ENCODE peak calls at places on chromosomes 6 and 20, in seven cellular contexts. L, V, Z, E, J, K and B are unnamed samples.

GRCh38 chr20:24779166-24779565 is 169.9 kb upstream of the CST7 start:
- DNase-seq in J (no peak), V (no peak), Z (no peak), K (no peak), E (no peak), L (no peak), B (peak; percentile 12)

GRCh38 chr6:41877051-41877680 is 18.0 kb downstream of the USP49 start:
- DNase-seq in Z (no peak), K (no peak), J (no peak), L (no peak), V (no peak), E (no peak), B (no peak)

GRCh38 chr6:106474476-106474875 is 114.0 kb downstream of the CRYBG1 start:
- DNase-seq in L (no peak), J (peak; percentile 78), V (no peak), K (no peak), E (no peak), Z (no peak), B (no peak)

GRCh38 chr6:13120483-13121482 is 207.6 kb downstream of the TBC1D7 start:
- DNase-seq in Z (peak; percentile 66), E (no peak), V (no peak), J (no peak), K (no peak), L (no peak), B (no peak)

GRCh38 chr20:37267684-37268313 is 6.2 kb upstream of the GHRH start:
- DNase-seq in K (no peak), E (no peak), J (no peak), V (no peak), Z (no peak), L (peak; percentile 45), B (peak; percentile 66)

GRCh38 chr6:138643210-138643609 is 130.4 kb upstream of the CCDC28A start:
- DNase-seq in K (no peak), E (no peak), J (no peak), L (no peak), V (no peak), Z (no peak), B (no peak)

GRCh38 chr20:4038047-4038459 is 22.7 kb upstream of the RNF24 start:
- DNase-seq in Z (peak; percentile 31), V (no peak), K (no peak), J (peak; percentile 70), E (no peak), L (peak; percentile 88), B (peak; percentile 67)

GRCh38 chr6:131353876-131354275 is 218.6 kb downstream of the AKAP7 start:
- DNase-seq in J (no peak), V (no peak), L (no peak), Z (no peak), E (no peak), K (no peak), B (no peak)

GRCh38 chr6:27312146-27312949 is at the start of gene POM121L2:
- DNase-seq in Z (peak; percentile 51), V (no peak), L (peak; percentile 79), K (no peak), E (no peak), J (peak; percentile 84), B (peak; percentile 89)

GRCh38 chr6:20119446-20119845 is 92.8 kb downstream of the MBOAT1 start:
- DNase-seq in Z (no peak), K (no peak), J (no peak), L (no peak), E (no peak), V (no peak), B (no peak)

GRCh38 chr6:163731215-163732013 is 316.9 kb downstream of the QKI start:
- DNase-seq in L (no peak), E (no peak), K (no peak), J (no peak), V (no peak), Z (peak; percentile 62), B (no peak)

GRCh38 chr20:11929947-11930346 is 12.3 kb downstream of the BTBD3 start:
- DNase-seq in K (no peak), E (no peak), L (no peak), Z (no peak), V (no peak), J (no peak), B (no peak)

GRCh38 chr20:19936801-19937583 is 80.2 kb upstream of the NAA20 start:
- DNase-seq in J (no peak), K (no peak), V (no peak), L (no peak), E (no peak), Z (no peak), B (no peak)

GRCh38 chr6:74289881-74290280 is 593.9 kb downstream of the CD109 start:
- DNase-seq in J (no peak), L (no peak), V (no peak), E (no peak), Z (no peak), K (no peak), B (no peak)

GRCh38 chr20:3778976-3779375 is 2.3 kb downstream of the SPEF1 start:
- DNase-seq in Z (no peak), K (no peak), L (no peak), E (no peak), V (no peak), J (no peak), B (no peak)

GRCh38 chr6:44074383-44075136 is 52.7 kb downstream of the MRPL14 start:
- DNase-seq in J (peak; percentile 82), K (peak; percentile 68), Z (peak; percentile 86), E (no peak), V (no peak), L (no peak), B (peak; percentile 78)

GRCh38 chr6:143958839-143959399 is 49.1 kb downstream of the PLAGL1 start:
- DNase-seq in E (peak; percentile 96), J (no peak), Z (no peak), K (no peak), V (no peak), L (no peak), B (peak; percentile 90)

GRCh38 chr6:63644668-63645326 is 9.2 kb downstream of the PHF3 start:
- DNase-seq in J (peak; percentile 89), L (no peak), E (no peak), V (no peak), Z (no peak), K (peak; percentile 48), B (no peak)

GRCh38 chr20:36988494-36988966 is 37.0 kb upstream of the SAMHD1 start:
- DNase-seq in K (peak; percentile 4), E (no peak), V (no peak), J (peak; percentile 38), L (no peak), Z (no peak), B (no peak)

GRCh38 chr20:35791823-35792222 is 20.0 kb downstream of the PHF20 start:
- DNase-seq in L (no peak), J (no peak), Z (no peak), K (peak; percentile 75), E (no peak), V (peak; percentile 18), B (no peak)

GRCh38 chr6:108707328-108707976 is 140.8 kb upstream of the ARMC2 start:
- DNase-seq in L (no peak), E (no peak), V (no peak), K (no peak), Z (no peak), J (no peak), B (peak; percentile 22)

GRCh38 chr6:75204959-75205775 is 686 bp downstream of the COL12A1 start:
- DNase-seq in J (peak; percentile 61), L (peak; percentile 47), Z (no peak), E (no peak), V (no peak), K (no peak), B (peak; percentile 41)

GRCh38 chr20:6473197-6473596 is 294.3 kb upstream of the BMP2 start:
- DNase-seq in Z (no peak), L (no peak), J (peak; percentile 86), K (peak; percentile 74), V (no peak), E (no peak), B (no peak)

GRCh38 chr6:167907837-167908681 is 81.3 kb downstream of the AFDN start:
- DNase-seq in E (no peak), V (no peak), L (peak; percentile 1), K (peak; percentile 6), Z (peak; percentile 40), J (peak; percentile 45), B (no peak)

GRCh38 chr20:4112490-4113420 is 97.4 kb upstream of the RNF24 start:
- DNase-seq in E (no peak), K (peak; percentile 43), Z (no peak), J (peak; percentile 91), L (no peak), V (no peak), B (no peak)

GRCh38 chr6:134609862-134610261 is 291.9 kb upstream of the SGK1 start:
- DNase-seq in Z (no peak), E (no peak), K (no peak), V (no peak), J (no peak), L (no peak), B (no peak)

GRCh38 chr6:80382796-80383195 is 276.3 kb downstream of the BCKDHB start:
- DNase-seq in V (no peak), K (no peak), J (no peak), L (no peak), E (no peak), Z (no peak), B (no peak)

GRCh38 chr6:136086686-136087085 is 163.4 kb downstream of the MTFR2 start:
- DNase-seq in V (no peak), E (no peak), K (peak; percentile 47), Z (no peak), J (no peak), L (no peak), B (no peak)

GRCh38 chr6:44126320-44127149 is 717 bp downstream of the MRPL14 start:
- DNase-seq in K (peak; percentile 57), J (peak; percentile 70), L (peak; percentile 35), E (no peak), Z (peak; percentile 48), V (no peak), B (peak; percentile 62)

GRCh38 chr6:105120570-105120969 is 59.2 kb downstream of the POPDC3 start:
- DNase-seq in E (no peak), V (no peak), K (peak; percentile 15), L (no peak), Z (no peak), J (peak; percentile 5), B (no peak)

GRCh38 chr6:16819752-16820151 is 58.5 kb upstream of the ATXN1 start:
- DNase-seq in L (no peak), Z (no peak), V (no peak), J (peak; percentile 36), K (peak; percentile 25), E (no peak), B (no peak)